ENCODE peak calls at places on chromosomes 12 and 14, in nine cellular contexts. Q is left ventricle myocardium inferior; T is endodermal cell; W is thoracic aorta; F is uterus; R is keratinocyte; H is neural progenitor cell; O is heart left ventricle; M is CD8-positive, alpha-beta T cell. G is an unnamed sample. For H3K27me3, the result is how much of the 10 kb centered on the place peaks cover.

GRCh38 chr14:93036652-93037341 is 78.9 kb downstream of the ITPK1 start:
- DNase-seq in Q (no peak), T (no peak), W (no peak), F (no peak), R (no peak), H (peak), O (no peak), M (no peak), G (no peak)

GRCh38 chr12:76984566-76984965 is 80.8 kb downstream of the E2F7 start:
- DNase-seq in Q (no peak), T (no peak), W (no peak), F (no peak), R (no peak), H (no peak), O (no peak), M (no peak), G (no peak)

GRCh38 chr14:54219281-54220121 is 177.3 kb upstream of the CDKN3 start:
- DNase-seq in Q (no peak), T (peak), W (no peak), F (no peak), R (no peak), H (peak), O (no peak), M (no peak), G (no peak)

GRCh38 chr14:58659846-58660245 is 22.1 kb downstream of the DACT1 start:
- DNase-seq in Q (peak), T (no peak), W (no peak), F (peak), R (no peak), H (no peak), O (peak), M (no peak), G (no peak)

GRCh38 chr12:122868471-122869177 is 27.3 kb downstream of the VPS37B start:
- DNase-seq in Q (no peak), T (no peak), W (no peak), F (peak), R (no peak), H (no peak), O (no peak), M (no peak), G (no peak)

GRCh38 chr12:111440631-111441030 is 34.9 kb downstream of the SH2B3 start:
- DNase-seq in Q (no peak), T (peak), W (no peak), F (no peak), R (no peak), H (no peak), O (no peak), M (no peak), G (no peak)

GRCh38 chr12:6201199-6201608 is 1.0 kb downstream of the CD9 start:
- DNase-seq in Q (no peak), T (peak), W (no peak), F (no peak), R (no peak), H (peak), O (no peak), M (no peak), G (no peak)

GRCh38 chr12:118102070-118102469 is 1.7 kb downstream of the VSIG10 start:
- DNase-seq in Q (no peak), T (peak), W (no peak), F (no peak), R (peak), H (no peak), O (no peak), M (no peak), G (no peak)

GRCh38 chr12:71780207-71780822 is 25.7 kb downstream of the RAB21 start:
- DNase-seq in Q (no peak), T (peak), W (no peak), F (no peak), R (no peak), H (peak), O (peak), M (peak), G (no peak)

GRCh38 chr12:76029982-76030377 is 1.6 kb downstream of the PHLDA1 start:
- DNase-seq in Q (no peak), T (peak), W (no peak), F (no peak), R (no peak), H (peak), O (peak), M (no peak), G (no peak)

GRCh38 chr12:85000766-85001165 is 35.3 kb downstream of the TSPAN19 start:
- DNase-seq in Q (no peak), T (no peak), W (no peak), F (no peak), R (no peak), H (no peak), O (no peak), M (no peak), G (no peak)

GRCh38 chr14:37594238-37594915 is 672 bp downstream of the FOXA1 start:
- DNase-seq in Q (no peak), T (peak), W (no peak), F (no peak), R (peak), H (peak), O (no peak), M (no peak), G (no peak)

GRCh38 chr12:58745348-58746125 is 174.8 kb downstream of the LRIG3 start:
- DNase-seq in Q (no peak), T (peak), W (no peak), F (no peak), R (no peak), H (peak), O (no peak), M (no peak), G (no peak)

GRCh38 chr12:13576935-13577334 is 380.4 kb downstream of the EMP1 start:
- DNase-seq in Q (no peak), T (no peak), W (no peak), F (no peak), R (no peak), H (peak), O (no peak), M (no peak), G (no peak)

GRCh38 chr12:19515179-19515578 is 75.9 kb downstream of the AEBP2 start:
- DNase-seq in Q (no peak), T (no peak), W (no peak), F (no peak), R (no peak), H (no peak), O (no peak), M (no peak), G (no peak)

GRCh38 chr12:4168041-4168440 is 105.5 kb upstream of the CCND2 start:
- DNase-seq in Q (no peak), T (peak), W (no peak), F (no peak), R (no peak), H (peak), O (no peak), M (no peak), G (no peak)

GRCh38 chr14:48568688-48569087 is 893.3 kb upstream of the MDGA2 start:
- DNase-seq in Q (no peak), T (no peak), W (no peak), F (no peak), R (no peak), H (no peak), O (no peak), M (no peak), G (no peak)

GRCh38 chr12:92537235-92537960 is 165.4 kb upstream of the PLEKHG7 start:
- DNase-seq in Q (no peak), T (no peak), W (no peak), F (no peak), R (no peak), H (no peak), O (no peak), M (no peak), G (no peak)

GRCh38 chr12:80553316-80553715 is 109.3 kb downstream of the PTPRQ start:
- DNase-seq in Q (no peak), T (no peak), W (no peak), F (no peak), R (peak), H (no peak), O (no peak), M (no peak), G (no peak)

GRCh38 chr14:81169711-81170103 is 51.1 kb downstream of the GTF2A1 start:
- DNase-seq in Q (peak), T (no peak), W (no peak), F (peak), R (no peak), H (peak), O (peak), M (no peak), G (peak)

GRCh38 chr12:106128526-106129430 is 10.0 kb downstream of the NUAK1 start:
- DNase-seq in Q (no peak), T (peak), W (no peak), F (no peak), R (no peak), H (no peak), O (no peak), M (no peak), G (no peak)

GRCh38 chr12:94305293-94305957 is 154.2 kb downstream of the CEP83 start:
- DNase-seq in Q (no peak), T (no peak), W (no peak), F (no peak), R (no peak), H (no peak), O (no peak), M (no peak), G (no peak)

GRCh38 chr12:102963796-102964195 is 6.3 kb downstream of the ASCL1 start:
- DNase-seq in Q (no peak), T (no peak), W (no peak), F (no peak), R (no peak), H (no peak), O (no peak), M (no peak), G (no peak)

GRCh38 chr12:102964872-102965271 is 7.4 kb downstream of the ASCL1 start:
- DNase-seq in Q (no peak), T (peak), W (no peak), F (no peak), R (no peak), H (peak), O (no peak), M (no peak), G (no peak)

GRCh38 chr12:102962986-102963385 is 5.5 kb downstream of the ASCL1 start:
- DNase-seq in Q (no peak), T (no peak), W (no peak), F (no peak), R (no peak), H (no peak), O (no peak), M (no peak), G (no peak)

GRCh38 chr12:102965281-102966155 is 8.0 kb downstream of the ASCL1 start:
- DNase-seq in Q (no peak), T (peak), W (no peak), F (no peak), R (no peak), H (peak), O (no peak), M (no peak), G (no peak)

DNA sequence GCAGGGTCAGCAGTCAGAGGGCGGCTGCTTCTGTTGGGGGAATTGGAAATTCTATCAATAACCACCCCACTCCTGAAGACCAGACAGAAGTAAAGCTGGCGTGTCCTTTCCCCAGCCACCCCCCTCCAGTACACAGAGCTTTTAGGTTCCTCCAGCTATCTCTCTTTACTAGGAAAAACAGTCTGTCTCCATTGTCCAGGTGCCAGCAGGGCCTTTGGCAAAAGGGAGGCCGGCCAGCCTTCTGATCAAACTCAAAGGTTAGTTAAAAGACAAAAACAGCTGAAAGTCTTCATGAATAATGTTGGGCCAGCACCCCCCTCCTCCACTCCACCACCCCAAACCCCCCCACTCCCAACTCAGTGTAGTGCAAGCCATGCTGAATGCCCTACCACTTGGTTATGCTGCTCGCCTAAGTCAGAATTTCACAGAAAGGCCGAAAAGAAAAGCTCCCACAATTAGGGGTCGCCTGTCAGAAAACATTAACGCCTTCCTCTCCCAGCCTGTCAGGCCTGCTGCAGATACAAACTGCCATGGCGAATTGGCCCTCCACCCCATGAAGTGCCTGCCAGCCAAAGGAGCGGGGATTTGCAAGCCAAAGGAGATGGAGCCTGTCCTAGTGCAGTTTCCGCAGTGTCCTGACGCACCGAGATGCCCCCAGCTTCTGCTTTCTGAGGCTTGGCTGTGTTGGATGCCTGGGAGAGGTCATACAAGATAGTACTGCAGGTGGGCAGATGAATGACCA is 8.9 kb downstream of the ASCL1 start:
- DNase-seq in Q (no peak), T (peak), W (no peak), F (no peak), R (no peak), H (peak), O (no peak), M (no peak), G (no peak)
- H3K27me3 ChIP-seq in Q (half or more), T (half or more), W (under half), F (under half), R (half or more), H (half or more), O (half or more), M (under half), G (under half)

DNA sequence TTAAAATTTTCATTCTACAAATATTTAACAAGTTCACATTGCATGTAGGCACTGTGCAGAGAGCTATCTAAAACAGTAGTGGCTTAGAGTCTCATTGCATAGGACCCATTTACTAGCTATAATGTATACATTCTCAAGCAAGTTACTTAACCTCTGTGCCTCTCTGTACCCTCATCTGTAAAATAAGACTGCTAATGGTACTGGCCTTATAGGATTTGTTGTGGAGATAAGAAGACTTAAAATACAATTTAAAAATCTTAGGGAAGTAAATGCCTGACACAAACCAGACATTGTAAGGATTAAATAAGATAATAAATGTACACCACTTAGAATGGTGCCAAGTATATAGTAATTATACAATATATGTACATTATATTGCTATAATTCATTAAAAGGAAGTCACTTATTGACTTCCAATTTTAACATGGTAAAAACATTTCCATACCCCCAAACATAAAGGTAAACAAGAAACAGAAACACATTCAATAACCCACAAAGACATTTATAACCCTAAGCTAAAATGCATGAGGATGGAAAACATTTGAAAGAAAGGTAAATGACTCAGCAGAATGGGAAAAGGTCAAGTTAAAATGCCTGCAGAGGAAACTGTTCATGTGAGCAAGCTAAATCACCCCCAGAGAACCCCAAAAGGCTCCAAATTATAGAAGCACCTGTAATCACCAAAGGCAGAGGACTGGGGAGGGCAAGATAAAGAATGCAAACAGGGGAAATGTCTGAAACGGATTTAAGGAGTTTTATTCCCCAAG is 30.8 kb downstream of the RPS6KA5 start:
- DNase-seq in Q (no peak), T (no peak), W (no peak), F (no peak), R (no peak), H (no peak), O (no peak), M (no peak), G (no peak)
- H3K27me3 ChIP-seq in Q (under half), T (under half), W (under half), F (under half), R (under half), H (under half), O (under half), M (under half), G (under half)

GRCh38 chr14:77265561-77266335 is 5.3 kb downstream of the NGB start:
- DNase-seq in Q (no peak), T (no peak), W (no peak), F (no peak), R (no peak), H (no peak), O (no peak), M (no peak), G (no peak)
- H3K27me3 ChIP-seq in Q (half or more), T (under half), W (under half), F (under half), R (under half), H (under half), O (under half), M (under half), G (under half)

GRCh38 chr14:36167431-36167830 is 9.1 kb downstream of the PTCSC3 start:
- DNase-seq in Q (no peak), T (no peak), W (no peak), F (no peak), R (no peak), H (peak), O (no peak), M (no peak), G (no peak)
- H3K27me3 ChIP-seq in Q (under half), T (under half), W (under half), F (under half), R (under half), H (under half), O (under half), M (under half), G (under half)

DNA sequence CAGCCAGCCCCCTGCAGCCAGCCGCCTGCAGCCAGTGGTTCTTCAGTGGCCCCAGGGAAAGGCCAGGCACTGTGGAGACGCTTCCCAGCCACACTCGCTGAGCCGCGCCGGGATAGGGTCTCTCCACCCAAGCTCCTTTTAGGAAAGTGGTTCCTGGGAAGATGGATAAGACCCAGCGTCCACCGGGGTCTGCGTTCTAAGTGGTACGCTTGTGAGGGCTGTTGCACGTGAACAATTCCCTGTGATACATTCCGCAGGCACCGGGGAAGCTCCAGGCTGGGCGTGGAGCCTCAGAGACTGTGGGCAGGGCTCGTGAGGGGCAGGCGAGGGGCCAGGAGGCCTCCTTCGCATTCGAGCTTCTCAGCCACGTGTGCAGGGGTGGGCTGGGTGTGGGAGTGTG is 48.4 kb downstream of the GALNT9 start:
- DNase-seq in Q (no peak), T (no peak), W (no peak), F (no peak), R (no peak), H (no peak), O (no peak), M (no peak), G (no peak)
- H3K27me3 ChIP-seq in Q (half or more), T (under half), W (under half), F (under half), R (half or more), H (under half), O (half or more), M (under half), G (half or more)

GRCh38 chr14:104302794-104303405 is 164.5 kb downstream of the KIF26A start:
- DNase-seq in Q (no peak), T (no peak), W (no peak), F (no peak), R (no peak), H (no peak), O (no peak), M (no peak), G (no peak)

GRCh38 chr14:104301731-104302460 is 163.5 kb downstream of the KIF26A start:
- DNase-seq in Q (no peak), T (no peak), W (no peak), F (no peak), R (no peak), H (no peak), O (no peak), M (no peak), G (no peak)

GRCh38 chr14:104304451-104305351 is 166.3 kb downstream of the KIF26A start:
- DNase-seq in Q (no peak), T (no peak), W (no peak), F (no peak), R (no peak), H (no peak), O (no peak), M (no peak), G (no peak)

GRCh38 chr14:104305511-104306449 is 167.4 kb downstream of the KIF26A start:
- DNase-seq in Q (peak), T (no peak), W (no peak), F (no peak), R (no peak), H (no peak), O (no peak), M (no peak), G (no peak)

DNA sequence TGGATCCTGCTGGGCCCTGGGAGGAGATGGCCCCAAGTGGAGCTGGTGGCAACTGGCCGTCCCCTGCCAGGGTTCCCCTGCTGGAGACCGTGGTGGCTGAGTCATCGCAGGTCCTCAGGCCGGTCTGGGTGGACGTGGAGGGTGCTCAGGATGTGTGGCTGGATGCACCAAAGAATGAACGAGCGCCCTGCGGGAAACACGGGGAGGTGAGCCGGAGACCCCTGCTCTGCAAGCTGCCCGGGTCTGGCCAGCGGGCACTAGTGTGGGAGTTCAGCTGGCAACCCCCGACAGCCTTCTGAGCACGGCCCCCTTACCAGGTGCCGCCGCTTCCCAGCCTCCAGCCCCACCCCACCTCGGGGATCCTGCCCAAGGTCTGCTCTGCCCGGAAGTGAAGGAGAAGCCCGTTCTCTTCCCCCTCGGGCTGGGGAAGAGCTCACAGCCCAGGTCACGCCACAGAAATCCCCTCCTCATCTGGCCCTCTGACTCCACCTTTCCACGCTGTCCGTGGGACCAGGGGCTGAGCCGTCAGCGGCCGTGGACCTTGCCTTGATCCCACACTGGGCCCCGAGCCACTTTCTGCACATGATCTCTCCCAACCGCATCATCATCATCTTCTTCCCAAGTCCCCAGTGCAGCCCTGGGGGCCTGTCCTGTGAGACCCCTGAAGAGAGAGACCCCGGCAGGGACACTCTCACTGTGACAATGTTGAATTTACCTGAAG is 165.5 kb downstream of the KIF26A start:
- DNase-seq in Q (no peak), T (no peak), W (no peak), F (no peak), R (no peak), H (no peak), O (no peak), M (no peak), G (no peak)
- H3K27me3 ChIP-seq in Q (under half), T (under half), W (under half), F (under half), R (under half), H (under half), O (under half), M (under half), G (under half)

GRCh38 chr12:51839310-51839943 is 9.1 kb downstream of the FIGNL2 start:
- DNase-seq in Q (no peak), T (peak), W (no peak), F (no peak), R (no peak), H (peak), O (no peak), M (no peak), G (no peak)

GRCh38 chr12:51837286-51837685 is 11.2 kb downstream of the FIGNL2 start:
- DNase-seq in Q (no peak), T (peak), W (no peak), F (no peak), R (no peak), H (peak), O (no peak), M (no peak), G (no peak)

GRCh38 chr12:51838036-51838435 is 10.5 kb downstream of the FIGNL2 start:
- DNase-seq in Q (no peak), T (peak), W (no peak), F (no peak), R (no peak), H (peak), O (no peak), M (no peak), G (no peak)

GRCh38 chr12:51838762-51839161 is 9.8 kb downstream of the FIGNL2 start:
- DNase-seq in Q (no peak), T (peak), W (no peak), F (no peak), R (no peak), H (no peak), O (peak), M (no peak), G (no peak)

GRCh38 chr12:51840966-51841365 is 7.6 kb downstream of the FIGNL2 start:
- DNase-seq in Q (no peak), T (peak), W (no peak), F (no peak), R (no peak), H (no peak), O (no peak), M (no peak), G (no peak)
- H3K27me3 ChIP-seq in Q (half or more), T (under half), W (under half), F (under half), R (half or more), H (under half), O (under half), M (under half), G (under half)